ENCODE peak calls at places on chromosomes 2 and 18, in five cellular contexts. R, N, T, W and S are unnamed samples.

GRCh38 chr2:84532291-84532690 is 16.0 kb downstream of the DNAH6 start:
- DNase-seq in R (no peak), N (no peak), T (no peak), W (no peak), S (no peak)

GRCh38 chr2:73033766-73034381 is 37.6 kb downstream of the SFXN5 start:
- DNase-seq in R (no peak), N (no peak), T (no peak), W (no peak), S (no peak)

GRCh38 chr18:70936160-70936559 is 647.3 kb downstream of the SOCS6 start:
- DNase-seq in R (no peak), N (no peak), T (no peak), W (no peak), S (no peak)

GRCh38 chr18:25314824-25315223 is 37.1 kb downstream of the ZNF521 start:
- DNase-seq in R (no peak), N (no peak), T (no peak), W (no peak), S (no peak)

GRCh38 chr2:152421521-152422367 is 86.8 kb downstream of the FMNL2 start:
- DNase-seq in R (peak), N (no peak), T (no peak), W (peak), S (peak)

GRCh38 chr2:71711470-71711857 is 258.1 kb downstream of the DYSF start:
- DNase-seq in R (no peak), N (no peak), T (no peak), W (peak), S (peak)

GRCh38 chr2:63614448-63614968 is 25.7 kb downstream of the MDH1 start:
- DNase-seq in R (peak), N (no peak), T (no peak), W (no peak), S (peak)

GRCh38 chr2:45282646-45283045 is 273.4 kb upstream of the SIX2 start:
- DNase-seq in R (peak), N (no peak), T (no peak), W (no peak), S (no peak)

GRCh38 chr2:131008967-131009366 is 84.3 kb downstream of the FAM168B start:
- DNase-seq in R (no peak), N (no peak), T (no peak), W (no peak), S (no peak)

GRCh38 chr2:49616800-49617199 is 462.5 kb upstream of the FSHR start:
- DNase-seq in R (no peak), N (no peak), T (no peak), W (peak), S (peak)

GRCh38 chr2:98483257-98483861 is 38.7 kb downstream of the INPP4A start:
- DNase-seq in R (peak), N (no peak), T (no peak), W (no peak), S (no peak)

GRCh38 chr2:39304200-39304599 is 60.4 kb upstream of the CDKL4 start:
- DNase-seq in R (no peak), N (no peak), T (no peak), W (no peak), S (no peak)

GRCh38 chr2:121099329-121100318 is 185.4 kb downstream of the TFCP2L1 start:
- DNase-seq in R (no peak), N (peak), T (no peak), W (no peak), S (no peak)

GRCh38 chr2:11482473-11483031 is 16.6 kb upstream of the E2F6 start:
- DNase-seq in R (no peak), N (no peak), T (peak), W (peak), S (peak)

GRCh38 chr18:10230072-10230471 is 224.4 kb upstream of the APCDD1 start:
- DNase-seq in R (peak), N (no peak), T (no peak), W (no peak), S (no peak)

GRCh38 chr2:94997981-94998920 is 27.3 kb upstream of the MAL start:
- DNase-seq in R (peak), N (no peak), T (no peak), W (peak), S (no peak)

GRCh38 chr2:66340521-66340920 is 94.4 kb upstream of the MEIS1 start:
- DNase-seq in R (no peak), N (no peak), T (no peak), W (no peak), S (no peak)

GRCh38 chr18:63974991-63975390 is 5.1 kb downstream of the SERPINB8 start:
- DNase-seq in R (no peak), N (no peak), T (no peak), W (no peak), S (no peak)

GRCh38 chr2:23363268-23363667 is 21.7 kb upstream of the KLHL29 start:
- DNase-seq in R (no peak), N (no peak), T (no peak), W (no peak), S (no peak)

GRCh38 chr18:40851014-40851429 is 1104.0 kb upstream of the PIK3C3 start:
- DNase-seq in R (no peak), N (no peak), T (no peak), W (no peak), S (no peak)

GRCh38 chr2:134718095-134718955 is 475 bp downstream of the TMEM163 start:
- DNase-seq in R (no peak), N (no peak), T (peak), W (peak), S (peak)